ENCODE peak calls at places on chromosomes 5 and 9, in five cellular contexts. G is LoVo, Q is Panc1, J is M059J, P is MM.1S. K is an unnamed sample.

GRCh38 chr9:83385317-83385716 is 152.9 kb downstream of the FRMD3 start:
- DNase-seq in J (peak; percentile 7), G (no peak), P (no peak), Q (no peak), K (no peak)

GRCh38 chr5:178418471-178419010 is 171.7 kb downstream of the COL23A1 start:
- DNase-seq in J (no peak), Q (no peak), G (no peak), P (no peak), K (no peak)

GRCh38 chr9:125966456-125966855 is 219.3 kb downstream of the PBX3 start:
- DNase-seq in P (no peak), G (no peak), J (no peak), Q (no peak), K (no peak)

GRCh38 chr5:147036691-147037245 is 158.2 kb upstream of the PPP2R2B start:
- DNase-seq in Q (no peak), G (no peak), P (no peak), J (no peak), K (no peak)

GRCh38 chr5:34632805-34633414 is 23.2 kb upstream of the RAI14 start:
- DNase-seq in Q (no peak), G (no peak), P (no peak), J (no peak), K (no peak)

GRCh38 chr9:99357575-99357974 is 135.5 kb downstream of the SEC61B start:
- DNase-seq in J (peak; percentile 40), P (no peak), Q (no peak), G (no peak), K (no peak)

GRCh38 chr9:116644099-116644688 is 42.9 kb upstream of the TRIM32 start:
- DNase-seq in G (no peak), Q (no peak), P (no peak), J (peak; percentile 21), K (no peak)

GRCh38 chr9:137296214-137297059 is 5.6 kb downstream of the NRARP start:
- DNase-seq in P (no peak), J (peak; percentile 57), Q (no peak), G (no peak), K (no peak)

GRCh38 chr5:139848508-139849100 is 53.0 kb downstream of the PSD2 start:
- DNase-seq in G (no peak), P (no peak), J (no peak), Q (no peak), K (no peak)

GRCh38 chr5:141742866-141743651 is 61.0 kb upstream of the ARAP3 start:
- DNase-seq in G (peak; percentile 26), Q (no peak), J (peak; percentile 40), P (no peak), K (no peak)

GRCh38 chr9:92648447-92649406 is 21.2 kb downstream of the IPPK start:
- DNase-seq in J (no peak), G (no peak), P (no peak), Q (no peak), K (no peak)

GRCh38 chr5:22541037-22541436 is 312.1 kb downstream of the CDH12 start:
- DNase-seq in J (no peak), Q (no peak), G (no peak), P (no peak), K (no peak)

GRCh38 chr5:179264641-179265528 is 80.4 kb downstream of the ADAMTS2 start:
- DNase-seq in J (no peak), G (no peak), Q (no peak), P (no peak), K (peak; percentile 41)

GRCh38 chr5:115068239-115069086 is 101.2 kb downstream of the TRIM36 start:
- DNase-seq in P (peak; percentile 73), G (peak; percentile 19), J (peak; percentile 72), Q (no peak), K (peak; percentile 73)

GRCh38 chr5:150144211-150144801 is 11.3 kb downstream of the PDGFRB start:
- DNase-seq in P (no peak), G (no peak), J (no peak), Q (no peak), K (no peak)

GRCh38 chr5:149011084-149011483 is 51.8 kb downstream of the SH3TC2 start:
- DNase-seq in Q (no peak), P (no peak), J (peak; percentile 93), G (peak; percentile 17), K (no peak)

GRCh38 chr5:125489146-125489545 is 742.7 kb upstream of the ZNF608 start:
- DNase-seq in G (no peak), P (no peak), J (no peak), Q (no peak), K (no peak)

GRCh38 chr9:90778746-90779145 is 22.9 kb upstream of the SYK start:
- DNase-seq in Q (no peak), J (no peak), G (no peak), P (no peak), K (no peak)

GRCh38 chr5:3197699-3198098 is 397.9 kb upstream of the IRX1 start:
- DNase-seq in J (no peak), P (no peak), G (no peak), Q (no peak), K (no peak)

GRCh38 chr9:7439355-7439978 is 360.1 kb downstream of the DMAC1 start:
- DNase-seq in Q (no peak), G (no peak), P (no peak), J (peak; percentile 1), K (no peak)

GRCh38 chr5:177537389-177538361 is 16.7 kb downstream of the FAM193B start:
- DNase-seq in J (peak; percentile 70), G (no peak), Q (no peak), P (no peak), K (no peak)

GRCh38 chr5:94802450-94802849 is 184.0 kb downstream of the SLF1 start:
- DNase-seq in G (no peak), J (peak; percentile 11), Q (no peak), P (no peak), K (no peak)

GRCh38 chr9:28720746-28721145 is 1147.5 kb upstream of the C9orf72 start:
- DNase-seq in J (no peak), G (no peak), P (no peak), Q (no peak), K (no peak)

GRCh38 chr5:68141494-68141893 is 74.1 kb upstream of the PIK3R1 start:
- DNase-seq in P (peak; percentile 32), G (no peak), Q (no peak), J (peak; percentile 71), K (no peak)

GRCh38 chr9:123996731-123997421 is 14.7 kb upstream of the LHX2 start:
- DNase-seq in J (peak; percentile 58), G (no peak), Q (no peak), P (peak; percentile 75), K (no peak)

GRCh38 chr5:2660305-2660704 is 91.2 kb downstream of the IRX2 start:
- DNase-seq in G (no peak), P (no peak), Q (no peak), J (no peak), K (no peak)

GRCh38 chr9:120412425-120412951 is 167.5 kb downstream of the CDK5RAP2 start:
- DNase-seq in J (peak; percentile 8), Q (no peak), P (no peak), G (no peak), K (no peak)

GRCh38 chr9:7117676-7118561 is 360.1 kb downstream of the KDM4C start:
- DNase-seq in P (no peak), J (no peak), Q (no peak), G (no peak), K (no peak)

GRCh38 chr9:98428452-98428851 is 173.0 kb upstream of the TBC1D2 start:
- DNase-seq in J (no peak), G (no peak), P (no peak), Q (no peak), K (no peak)

GRCh38 chr5:432201-432927 is 10.6 kb upstream of the EXOC3 start:
- DNase-seq in G (no peak), J (no peak), Q (no peak), P (no peak), K (no peak)

GRCh38 chr5:156481741-156482140 is 154.8 kb downstream of the SGCD start:
- DNase-seq in Q (no peak), J (peak; percentile 5), P (no peak), G (no peak), K (no peak)

GRCh38 chr5:168227001-168227400 is 64.4 kb upstream of the WWC1 start:
- DNase-seq in J (peak; percentile 14), P (no peak), G (no peak), Q (no peak), K (no peak)

GRCh38 chr5:179766021-179766725 is 27.6 kb upstream of the LTC4S start:
- DNase-seq in G (no peak), Q (no peak), P (no peak), J (peak; percentile 61), K (no peak)

GRCh38 chr9:130732793-130733221 is 39.2 kb downstream of the EXOSC2 start:
- DNase-seq in J (peak; percentile 42), G (no peak), Q (no peak), P (no peak), K (no peak)

GRCh38 chr9:78881295-78881694 is 584.4 kb downstream of the PSAT1 start:
- DNase-seq in J (peak; percentile 39), G (no peak), Q (no peak), P (no peak), K (no peak)

GRCh38 chr5:80284720-80285119 is 28.9 kb upstream of the SERINC5 start:
- DNase-seq in P (no peak), J (no peak), Q (no peak), G (no peak), K (no peak)

K was measured in HepG2.